ENCODE peak calls at places on chromosomes 1 and 21, in nine cellular contexts. U is NCI-H446 treated with DMSO at 0.1 percent for 48 hours; Q is activated T-helper 1 cell treated with Interleukin-2 at 50 U/mL for 16 hours; X is activated gamma-delta T cell treated with Interleukin-2 at 50 U/mL for 16 hours; B is fibroblast of lung; G is NCI-H1417; V is activated CD4-positive, alpha-beta T cell treated with anti-CD3 and anti-CD28 coated beads, Interleukin-2, amount 50 U/mL, for 24 hours; W is NT2/D1; T is stimulated activated CD4-positive, alpha-beta T cell treated with anti-CD3 and anti-CD28 coated beads, Interleukin-2, amount 100 ng/mL, for 48 hours. O is an unnamed sample.

GRCh38 chr1:3403388-3404179 is 50.9 kb upstream of the ARHGEF16 start:
- DNase-seq in U (no peak), Q (no peak), B (no peak), G (no peak), T (no peak), W (no peak), X (no peak), V (no peak), O (peak)

GRCh38 chr21:22393324-22393723 is 1395.1 kb downstream of the NCAM2 start:
- DNase-seq in U (no peak), B (no peak), Q (no peak), G (no peak), T (no peak), V (no peak), X (no peak), W (no peak), O (no peak)

GRCh38 chr1:183267646-183268431 is 81.8 kb downstream of the LAMC2 start:
- DNase-seq in G (no peak), U (no peak), T (no peak), B (peak), V (no peak), X (no peak), Q (no peak), W (no peak), O (no peak)

GRCh38 chr21:35127851-35128250 is 78.7 kb upstream of the RUNX1 start:
- DNase-seq in V (no peak), G (no peak), U (no peak), T (no peak), W (no peak), X (no peak), Q (no peak), B (no peak), O (no peak)

GRCh38 chr1:231387770-231388669 is 34.1 kb downstream of the EGLN1 start:
- DNase-seq in B (peak), T (no peak), X (no peak), G (no peak), Q (no peak), U (no peak), V (no peak), W (no peak), O (no peak)

GRCh38 chr1:165954940-165955339 is 127.5 kb downstream of the UCK2 start:
- DNase-seq in Q (no peak), U (no peak), V (no peak), W (no peak), B (peak), X (no peak), T (no peak), G (no peak), O (peak)

GRCh38 chr1:36384542-36385409 is 948 bp downstream of the STK40 start:
- DNase-seq in X (no peak), V (no peak), Q (no peak), G (peak), W (no peak), B (peak), T (no peak), U (no peak), O (peak)

GRCh38 chr1:27605796-27606707 is 2.1 kb upstream of the AHDC1 start:
- DNase-seq in Q (peak), B (peak), T (peak), V (peak), X (peak), W (peak), G (peak), U (peak), O (peak)

GRCh38 chr1:160560045-160560724 is 19.1 kb downstream of the CD84 start:
- DNase-seq in Q (no peak), G (no peak), T (no peak), B (no peak), X (no peak), W (no peak), U (no peak), V (no peak), O (no peak)

GRCh38 chr1:235601087-235601486 is 48.5 kb downstream of the GNG4 start:
- DNase-seq in T (peak), X (no peak), V (no peak), B (peak), W (no peak), U (no peak), Q (no peak), G (peak), O (peak)

GRCh38 chr1:52842643-52843310 is at the start of gene ZYG11A:
- DNase-seq in U (peak), B (peak), W (peak), T (peak), G (peak), X (peak), V (peak), Q (peak), O (peak)

GRCh38 chr1:10429868-10430215 is 391 bp upstream of the CENPS start:
- DNase-seq in T (no peak), Q (no peak), W (no peak), B (peak), U (no peak), G (no peak), X (no peak), V (peak), O (no peak)

GRCh38 chr21:20790113-20790512 is 208.1 kb upstream of the NCAM2 start:
- DNase-seq in Q (no peak), X (no peak), W (peak), B (no peak), G (no peak), T (no peak), V (no peak), U (no peak), O (peak)

GRCh38 chr21:37878946-37879660 is 37.2 kb downstream of the KCNJ6 start:
- DNase-seq in V (no peak), Q (no peak), X (no peak), G (peak), W (no peak), T (no peak), U (peak), B (peak), O (peak)

GRCh38 chr1:58781541-58782307 is 2.1 kb downstream of the JUN start:
- DNase-seq in G (peak), Q (peak), X (peak), V (peak), W (peak), T (peak), U (peak), B (peak), O (peak)

GRCh38 chr21:29465528-29465927 is 166.8 kb downstream of the BACH1 start:
- DNase-seq in V (no peak), W (no peak), Q (no peak), G (no peak), X (no peak), T (no peak), U (no peak), B (no peak), O (peak)

GRCh38 chr1:23779826-23780371 is 1.7 kb downstream of the PITHD1 start:
- DNase-seq in U (no peak), B (peak), X (no peak), G (no peak), V (no peak), W (no peak), Q (no peak), T (no peak), O (peak)

GRCh38 chr1:222995620-222996306 is 147.3 kb downstream of the TLR5 start:
- DNase-seq in G (no peak), Q (no peak), T (no peak), X (no peak), B (no peak), V (no peak), W (no peak), U (no peak), O (no peak)

GRCh38 chr1:32811265-32811664 is 5.9 kb downstream of the YARS1 start:
- DNase-seq in T (no peak), V (no peak), X (no peak), Q (no peak), W (no peak), G (no peak), B (no peak), U (no peak), O (no peak)